ENCODE peak calls at places on chromosome 11, in six cellular contexts. O, M, Z, D, A and Q are unnamed samples.

GRCh38 chr11:57649826-57650738 is at the start of gene YPEL4:
- DNase-seq in A (peak; percentile 65), M (peak; percentile 70), O (peak; percentile 21), D (peak; percentile 71), Z (peak; percentile 48), Q (peak; percentile 42)

GRCh38 chr11:18493310-18493709 is 33.4 kb downstream of the TSG101 start:
- DNase-seq in O (no peak), M (no peak), A (no peak), D (no peak), Z (no peak), Q (no peak)

GRCh38 chr11:66288866-66289547 is at the start of gene YIF1A:
- DNase-seq in Z (peak; percentile 98), D (peak; percentile 98), M (peak; percentile 99), A (peak; percentile 98), O (peak; percentile 99), Q (peak; percentile 98)

GRCh38 chr11:106875013-106875412 is 143.3 kb downstream of the GUCY1A2 start:
- DNase-seq in Z (no peak), O (no peak), D (no peak), A (no peak), M (no peak), Q (no peak)

GRCh38 chr11:19829109-19829790 is 116.6 kb downstream of the NAV2 start:
- DNase-seq in M (no peak), A (no peak), Z (peak; percentile 24), D (no peak), O (no peak), Q (no peak)

GRCh38 chr11:576791-577610 is 731 bp downstream of the PHRF1 start:
- DNase-seq in A (no peak), D (no peak), M (no peak), Z (no peak), O (no peak), Q (no peak)

GRCh38 chr11:118915941-118916841 is 9.5 kb downstream of the BCL9L start:
- DNase-seq in A (peak; percentile 24), O (no peak), D (no peak), M (peak; percentile 16), Z (no peak), Q (no peak)

GRCh38 chr11:117513666-117514065 is 186.0 kb downstream of the CEP164 start:
- DNase-seq in D (no peak), M (no peak), Z (no peak), O (no peak), A (no peak), Q (no peak)

GRCh38 chr11:47208628-47209027 is 6.1 kb upstream of the DDB2 start:
- DNase-seq in O (no peak), M (no peak), Z (no peak), D (no peak), A (no peak), Q (no peak)

GRCh38 chr11:65295571-65296338 is 18.9 kb upstream of the CDC42EP2 start:
- DNase-seq in D (no peak), M (no peak), Z (no peak), A (no peak), O (no peak), Q (no peak)

GRCh38 chr11:75925785-75926164 is 110.8 kb downstream of the UVRAG start:
- DNase-seq in D (no peak), O (no peak), M (no peak), Z (no peak), A (no peak), Q (no peak)

GRCh38 chr11:132177106-132177505 is 806.7 kb downstream of the NTM start:
- DNase-seq in M (no peak), A (no peak), O (peak; percentile 2), Z (peak; percentile 53), D (no peak), Q (no peak)

GRCh38 chr11:126589492-126589803 is 234.0 kb downstream of the ST3GAL4 start:
- DNase-seq in Z (no peak), O (no peak), D (no peak), A (no peak), M (no peak), Q (no peak)

GRCh38 chr11:27612932-27613669 is 87.2 kb downstream of the BDNF start:
- DNase-seq in O (no peak), D (no peak), A (no peak), M (no peak), Z (no peak), Q (no peak)

GRCh38 chr11:128779036-128779435 is 85.2 kb downstream of the FLI1 start:
- DNase-seq in O (no peak), D (no peak), M (no peak), A (no peak), Z (peak; percentile 86), Q (no peak)

GRCh38 chr11:112881461-112881860 is 79.8 kb upstream of the NCAM1 start:
- DNase-seq in D (no peak), A (no peak), O (no peak), Z (peak; percentile 78), M (peak; percentile 71), Q (no peak)

GRCh38 chr11:120231963-120232362 is 8.0 kb upstream of the POU2F3 start:
- DNase-seq in A (no peak), D (no peak), Z (no peak), M (no peak), O (no peak), Q (no peak)

GRCh38 chr11:9530020-9530628 is 43.3 kb upstream of the WEE1 start:
- DNase-seq in D (no peak), Z (no peak), O (no peak), A (no peak), M (no peak), Q (no peak)

GRCh38 chr11:9314291-9315077 is at the start of gene TMEM41B:
- DNase-seq in Z (peak; percentile 96), O (peak; percentile 100), D (peak; percentile 98), M (peak; percentile 97), A (peak; percentile 100), Q (peak; percentile 99)

GRCh38 chr11:7612661-7613393 is 60.5 kb downstream of the CYB5R2 start:
- DNase-seq in A (no peak), Z (no peak), D (no peak), M (no peak), O (no peak), Q (no peak)

GRCh38 chr11:3860360-3860759 is 4.9 kb downstream of the STIM1 start:
- DNase-seq in O (no peak), M (no peak), D (no peak), A (peak; percentile 58), Z (no peak), Q (no peak)

GRCh38 chr11:114059278-114059983 is at the start of gene ZBTB16:
- DNase-seq in O (no peak), A (peak; percentile 64), Z (no peak), M (peak; percentile 91), D (peak; percentile 52), Q (peak; percentile 46)

GRCh38 chr11:107623183-107623582 is 32.2 kb downstream of the ELMOD1 start:
- DNase-seq in O (no peak), Z (no peak), A (no peak), M (no peak), D (no peak), Q (no peak)

GRCh38 chr11:94325681-94326080 is 21.3 kb downstream of the IZUMO1R start:
- DNase-seq in D (peak; percentile 8), M (no peak), O (peak; percentile 37), Z (no peak), A (peak; percentile 73), Q (peak; percentile 17)

GRCh38 chr11:9664276-9665171 is 647 bp downstream of the SWAP70 start:
- DNase-seq in D (no peak), A (peak; percentile 30), Z (peak; percentile 67), O (peak; percentile 75), M (peak; percentile 49), Q (no peak)

GRCh38 chr11:8512547-8512946 is 81.5 kb downstream of the STK33 start:
- DNase-seq in A (no peak), Z (no peak), M (no peak), O (no peak), D (no peak), Q (no peak)

GRCh38 chr11:6625156-6625831 is 6.1 kb upstream of the TPP1 start:
- DNase-seq in O (no peak), Z (no peak), A (no peak), D (no peak), M (no peak), Q (no peak)

GRCh38 chr11:60792521-60792920 is 7.4 kb downstream of the MS4A10 start:
- DNase-seq in O (no peak), A (no peak), Z (no peak), D (no peak), M (no peak), Q (no peak)

GRCh38 chr11:102081313-102081712 is 28.9 kb upstream of the YAP1 start:
- DNase-seq in Z (no peak), D (no peak), A (no peak), M (no peak), O (no peak), Q (no peak)

GRCh38 chr11:135008001-135008405 is 596.0 kb upstream of the B3GAT1 start:
- DNase-seq in O (no peak), M (no peak), D (no peak), A (no peak), Z (no peak), Q (no peak)

GRCh38 chr11:111729441-111729840 is 36.7 kb downstream of the PPP2R1B start:
- DNase-seq in A (no peak), D (no peak), O (no peak), Z (peak; percentile 13), M (no peak), Q (no peak)

GRCh38 chr11:71338806-71339177 is 86.4 kb upstream of the SHANK2 start:
- DNase-seq in A (no peak), D (no peak), Z (no peak), M (no peak), O (no peak), Q (no peak)

GRCh38 chr11:59135648-59136461 is 6.8 kb upstream of the FAM111A start:
- DNase-seq in A (peak; percentile 96), M (peak; percentile 68), D (peak; percentile 84), O (peak; percentile 84), Z (peak; percentile 64), Q (peak; percentile 76)

GRCh38 chr11:121318848-121319834 is 26.6 kb downstream of the SC5D start:
- DNase-seq in O (peak; percentile 82), M (no peak), Z (peak; percentile 34), A (no peak), D (no peak), Q (no peak)

GRCh38 chr11:88603499-88603898 is 266.0 kb upstream of the CTSC start:
- DNase-seq in Z (peak; percentile 11), M (no peak), O (no peak), D (no peak), A (no peak), Q (no peak)

GRCh38 chr11:71184421-71185210 is 67.8 kb downstream of the SHANK2 start:
- DNase-seq in M (no peak), Z (no peak), A (no peak), D (no peak), O (no peak), Q (no peak)

GRCh38 chr11:60859616-60860250 is 4.0 kb upstream of the PTGDR2 start:
- DNase-seq in O (no peak), M (no peak), A (no peak), Z (peak; percentile 79), D (no peak), Q (no peak)